ENCODE peak calls at places on chromosomes 7 and 10, in ten cellular contexts. S is osteoblast, X is vagina, B is choroid plexus epithelial cell, M is cardiac muscle cell, E is cardiac fibroblast, D is A549, Y is heart right ventricle, W is neural progenitor cell, A is astrocyte of the spinal cord. R is an unnamed sample.

GRCh38 chr7:44735403-44736165 is 13.1 kb upstream of the ZMIZ2 start:
- DNase-seq in S (peak; percentile 76), X (no peak), B (peak; percentile 97), M (peak; percentile 97), E (peak; percentile 95), D (peak; percentile 65), Y (no peak), W (no peak), A (peak; percentile 97), R (no peak)

GRCh38 chr10:69580435-69580834 is 7.2 kb upstream of the NEUROG3 start:
- DNase-seq in S (no peak), X (no peak), B (no peak), M (no peak), E (no peak), D (no peak), Y (no peak), W (no peak), A (no peak), R (no peak)

GRCh38 chr10:33396938-33397337 is 62.5 kb upstream of the NRP1 start:
- DNase-seq in S (no peak), X (no peak), B (no peak), M (no peak), E (no peak), D (no peak), Y (no peak), W (no peak), A (no peak), R (no peak)

GRCh38 chr7:2283074-2283473 is 31.2 kb downstream of the SNX8 start:
- DNase-seq in S (no peak), X (no peak), B (no peak), M (no peak), E (no peak), D (no peak), Y (no peak), W (no peak), A (no peak), R (no peak)

GRCh38 chr10:29862926-29863614 is 196.3 kb downstream of the JCAD start:
- DNase-seq in S (peak; percentile 81), X (no peak), B (peak; percentile 49), M (no peak), E (no peak), D (no peak), Y (no peak), W (no peak), A (peak; percentile 92), R (no peak)

GRCh38 chr10:80515511-80515910 is 22.2 kb upstream of the SH2D4B start:
- DNase-seq in S (peak; percentile 37), X (no peak), B (no peak), M (no peak), E (no peak), D (no peak), Y (no peak), W (no peak), A (no peak), R (no peak)

GRCh38 chr7:139231513-139232376 is 708 bp downstream of the UBN2 start:
- DNase-seq in S (peak; percentile 89), X (no peak), B (peak; percentile 43), M (peak; percentile 39), E (peak; percentile 35), D (peak; percentile 11), Y (no peak), W (peak; percentile 57), A (no peak), R (no peak)

GRCh38 chr7:98831641-98832221 is 38.1 kb downstream of the TMEM130 start:
- DNase-seq in S (no peak), X (no peak), B (peak; percentile 57), M (no peak), E (peak; percentile 20), D (no peak), Y (no peak), W (peak; percentile 55), A (peak; percentile 17), R (no peak)

GRCh38 chr10:122632561-122632960 is 67.1 kb downstream of the C10orf120 start:
- DNase-seq in S (peak; percentile 62), X (no peak), B (no peak), M (no peak), E (no peak), D (no peak), Y (no peak), W (no peak), A (no peak), R (no peak)

GRCh38 chr7:159253657-159254056 is 109.0 kb upstream of the VIPR2 start:
- DNase-seq in S (no peak), X (no peak), B (no peak), M (no peak), E (no peak), D (no peak), Y (no peak), W (no peak), A (no peak), R (no peak)

GRCh38 chr7:78323118-78323517 is 524.5 kb downstream of the PHTF2 start:
- DNase-seq in S (no peak), X (no peak), B (no peak), M (no peak), E (no peak), D (no peak), Y (no peak), W (no peak), A (no peak), R (no peak)

GRCh38 chr7:40622830-40623507 is 488.2 kb downstream of the SUGCT start:
- DNase-seq in S (no peak), X (no peak), B (no peak), M (no peak), E (no peak), D (no peak), Y (no peak), W (no peak), A (no peak), R (no peak)

GRCh38 chr7:505171-505570 is 14.5 kb downstream of the PDGFA start:
- DNase-seq in S (no peak), X (no peak), B (no peak), M (no peak), E (no peak), D (no peak), Y (no peak), W (no peak), A (no peak), R (no peak)

GRCh38 chr10:95820363-95820762 is 64.4 kb downstream of the ENTPD1 start:
- DNase-seq in S (no peak), X (no peak), B (no peak), M (no peak), E (no peak), D (no peak), Y (no peak), W (no peak), A (no peak), R (no peak)

GRCh38 chr10:31171402-31172120 is 139.9 kb upstream of the ZNF438 start:
- DNase-seq in S (no peak), X (no peak), B (peak; percentile 59), M (no peak), E (no peak), D (no peak), Y (no peak), W (no peak), A (peak; percentile 20), R (no peak)

GRCh38 chr7:14085901-14086300 is 96.4 kb upstream of the ETV1 start:
- DNase-seq in S (no peak), X (no peak), B (peak; percentile 10), M (no peak), E (no peak), D (no peak), Y (no peak), W (no peak), A (peak; percentile 19), R (no peak)

GRCh38 chr10:71302874-71303568 is 16.0 kb upstream of the SLC29A3 start:
- DNase-seq in S (no peak), X (no peak), B (peak; percentile 81), M (peak; percentile 69), E (peak; percentile 70), D (peak; percentile 73), Y (no peak), W (peak; percentile 77), A (peak; percentile 56), R (peak; percentile 53)

DNA sequence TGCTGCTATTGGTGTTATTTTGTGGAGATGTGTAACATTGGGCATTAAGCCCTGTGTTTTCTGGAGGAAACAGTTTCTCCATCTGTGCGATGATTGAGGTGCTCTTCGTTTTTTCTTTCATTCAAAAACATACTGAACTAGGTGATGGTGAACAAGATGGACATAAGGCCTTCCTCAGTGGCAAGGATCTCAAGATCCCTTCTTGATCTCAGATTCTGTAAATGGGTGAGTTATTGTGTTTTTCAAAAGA is 759 bp upstream of the ELAPOR2 start:
- DNase-seq in S (no peak), X (no peak), B (no peak), M (no peak), E (no peak), D (no peak), Y (no peak), W (no peak), A (no peak), R (no peak)
- H3K4me3 ChIP-seq in S (no peak overlapping the region), X (peak overlapping the region; percentile 50), B (no peak overlapping the region), M (peak overlapping the region; percentile 90), E (no peak overlapping the region), D (peak overlapping the region; percentile 64), Y (peak overlapping the region; percentile 66), W (peak overlapping the region; percentile 99), A (no peak overlapping the region), R (no peak overlapping the region)

DNA sequence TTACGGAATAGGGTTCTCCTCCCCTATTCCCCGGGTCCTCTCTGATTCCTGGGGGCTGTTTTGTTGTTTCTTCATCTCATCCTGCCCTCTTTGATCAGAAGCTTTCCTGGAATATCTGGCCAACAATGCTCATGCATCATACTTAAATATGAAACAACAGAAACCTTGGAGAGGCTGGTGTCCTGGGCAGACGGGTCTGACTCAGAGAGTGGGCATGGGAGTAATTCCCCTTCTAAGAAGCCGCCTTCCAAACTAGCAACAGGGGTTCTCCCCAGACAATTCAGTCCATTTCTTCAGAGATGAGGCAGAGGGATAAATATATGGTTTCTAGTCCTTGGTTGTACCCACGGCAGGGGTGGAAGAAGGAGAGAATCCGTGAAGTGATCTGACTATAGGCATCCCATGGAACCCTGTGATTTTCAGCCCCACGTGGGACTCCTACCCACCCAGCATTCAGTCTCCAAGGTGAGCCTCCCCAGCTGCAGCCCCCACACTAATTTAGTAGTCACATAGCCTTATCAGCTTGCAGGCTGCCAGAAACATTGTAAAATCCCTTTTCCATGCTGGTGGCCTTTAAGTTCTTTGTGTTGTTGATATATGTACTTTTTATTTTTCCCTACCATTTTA is 119.2 kb downstream of the SFMBT2 start:
- DNase-seq in S (no peak), X (no peak), B (peak; percentile 4), M (no peak), E (no peak), D (peak; percentile 50), Y (no peak), W (no peak), A (peak; percentile 61), R (no peak)
- TF ChIP-seq CTCF in S (no peak), X (no peak), B (no peak), M (no peak), E (no peak), D (no peak), Y (no peak), W (no peak), A (no peak), R (no peak)

GRCh38 chr10:119543814-119544642 is 1.5 kb upstream of the RGS10 start:
- DNase-seq in S (peak; percentile 78), X (no peak), B (peak; percentile 13), M (no peak), E (peak; percentile 6), D (no peak), Y (no peak), W (peak; percentile 76), A (peak; percentile 17), R (no peak)
- H3K4me3 ChIP-seq in S (peak overlapping the region; percentile 84), X (peak overlapping the region; percentile 79), B (no peak overlapping the region), M (peak overlapping the region; percentile 48), E (no peak overlapping the region), D (peak overlapping the region; percentile 78), Y (peak overlapping the region; percentile 72), W (peak overlapping the region; percentile 64), A (no peak overlapping the region), R (no peak overlapping the region)

GRCh38 chr10:126233721-126234120 is 154.6 kb downstream of the ADAM12 start:
- DNase-seq in S (no peak), X (no peak), B (no peak), M (no peak), E (no peak), D (no peak), Y (no peak), W (no peak), A (no peak), R (no peak)
- TF ChIP-seq CTCF in S (no peak), X (no peak), B (no peak), M (no peak), E (no peak), D (no peak), Y (no peak), W (no peak), A (no peak), R (no peak)